ENCODE peak calls at places on chromosome 9, in seven cellular contexts. C is stimulated activated CD8-positive, alpha-beta memory T cell treated with anti-CD3 and anti-CD28 coated beads, Interleukin-15, amount 100 ng/mL, for 4 hours; R is NCI-H82; J is H9; U is heart right ventricle; O is iris pigment epithelial cell; P is ovary. S is an unnamed sample.

GRCh38 chr9:96071245-96072124 is 196.0 kb downstream of the ERCC6L2 start:
- DNase-seq in R (peak; percentile 47), C (no peak), P (no peak), U (no peak), O (peak; percentile 67), J (peak; percentile 51), S (no peak)

GRCh38 chr9:127844821-127845359 is 9.6 kb downstream of the ENG start:
- DNase-seq in R (no peak), O (peak; percentile 57), U (peak; percentile 74), P (peak; percentile 69), J (peak; percentile 64), C (no peak), S (no peak)

GRCh38 chr9:93058357-93059096 is at the start of gene SUSD3:
- DNase-seq in J (peak; percentile 89), R (peak; percentile 61), U (peak; percentile 47), O (no peak), P (peak; percentile 96), C (peak; percentile 24), S (peak; percentile 87)

GRCh38 chr9:35521708-35522107 is 31.8 kb downstream of the RUSC2 start:
- DNase-seq in O (peak; percentile 84), J (no peak), P (no peak), U (no peak), R (no peak), C (no peak), S (no peak)

GRCh38 chr9:136209786-136210185 is 4.9 kb upstream of the LHX3 start:
- DNase-seq in U (no peak), J (no peak), R (no peak), O (no peak), P (no peak), C (no peak), S (no peak)

GRCh38 chr9:104725014-104725413 is 22.5 kb upstream of the NIPSNAP3A start:
- DNase-seq in R (peak; percentile 6), U (no peak), O (no peak), C (no peak), P (no peak), J (no peak), S (no peak)

GRCh38 chr9:27489087-27489876 is 34.8 kb upstream of the IFNK start:
- DNase-seq in R (peak; percentile 18), J (no peak), O (no peak), P (no peak), C (no peak), U (no peak), S (no peak)

GRCh38 chr9:70924905-70925547 is 196.4 kb downstream of the TRPM3 start:
- DNase-seq in R (peak; percentile 85), U (peak; percentile 29), P (no peak), J (peak; percentile 36), O (peak; percentile 88), C (no peak), S (no peak)

GRCh38 chr9:80605793-80606192 is 1034.0 kb downstream of the TLE4 start:
- DNase-seq in U (no peak), R (no peak), C (no peak), P (no peak), J (no peak), O (peak; percentile 8), S (no peak)

GRCh38 chr9:114806571-114806970 is 732 bp upstream of the TNFSF15 start:
- DNase-seq in J (no peak), U (no peak), O (no peak), P (no peak), R (no peak), C (no peak), S (no peak)

GRCh38 chr9:129352157-129352870 is 174.3 kb upstream of the IER5L start:
- DNase-seq in J (peak; percentile 92), O (no peak), U (no peak), R (peak; percentile 90), C (no peak), P (peak; percentile 86), S (no peak)

GRCh38 chr9:130128782-130129424 is 43.3 kb upstream of the NCS1 start:
- DNase-seq in J (no peak), C (peak; percentile 60), O (peak; percentile 94), U (peak; percentile 71), R (no peak), P (no peak), S (peak; percentile 77)

GRCh38 chr9:86809968-86810367 is 137.3 kb downstream of the GAS1 start:
- DNase-seq in R (no peak), O (no peak), J (no peak), P (no peak), C (no peak), U (no peak), S (no peak)

GRCh38 chr9:135216666-135217431 is 129.4 kb downstream of the OLFM1 start:
- DNase-seq in U (no peak), P (peak; percentile 42), R (peak; percentile 50), O (no peak), C (no peak), J (peak; percentile 28), S (no peak)

GRCh38 chr9:119884411-119884810 is 515.2 kb upstream of the BRINP1 start:
- DNase-seq in U (no peak), R (no peak), C (no peak), J (no peak), P (no peak), O (no peak), S (no peak)

GRCh38 chr9:85038824-85039540 is 369.5 kb downstream of the NTRK2 start:
- DNase-seq in R (no peak), U (no peak), J (no peak), O (no peak), P (no peak), C (no peak), S (no peak)

GRCh38 chr9:22005083-22005699 is 3.9 kb downstream of the CDKN2B start:
- DNase-seq in U (no peak), P (no peak), J (peak; percentile 64), C (no peak), O (peak; percentile 64), R (peak; percentile 69), S (no peak)

GRCh38 chr9:123509646-123510045 is 153.6 kb downstream of the CRB2 start:
- DNase-seq in U (no peak), R (no peak), J (no peak), O (no peak), P (no peak), C (no peak), S (no peak)